ENCODE peak calls at places on chromosome 17, in eight cellular contexts. D is transverse colon; W is astrocyte; S is CD8-positive, alpha-beta memory T cell; M is mesendoderm; U is aorta; E is CD8-positive, alpha-beta T cell; G is Karpas-422. H is an unnamed sample.
A peak's percentile ranks its signal among the peaks of the same experiment; 100 is the strongest.

GRCh38 chr17:1109606-1110523 is 69.9 kb downstream of the ABR start:
- DNase-seq in D (peak; percentile 91), W (no peak), S (no peak), M (peak; percentile 70), U (peak; percentile 74), E (peak; percentile 26), G (peak; percentile 66), H (peak; percentile 98)

GRCh38 chr17:83010323-83011200 is 68.8 kb upstream of the METRNL start:
- DNase-seq in D (no peak), W (peak; percentile 59), S (no peak), M (peak; percentile 20), U (no peak), E (no peak), G (no peak), H (no peak)

GRCh38 chr17:57433396-57433944 is 177.1 kb downstream of the MSI2 start:
- DNase-seq in D (no peak), W (no peak), S (no peak), M (peak; percentile 67), U (no peak), E (no peak), G (no peak), H (no peak)

GRCh38 chr17:32636593-32637218 is 149.9 kb downstream of the CDK5R1 start:
- DNase-seq in D (no peak), W (no peak), S (no peak), M (peak; percentile 33), U (no peak), E (no peak), G (no peak), H (peak; percentile 78)

GRCh38 chr17:204427-205175 is 23.2 kb upstream of the DOC2B start:
- DNase-seq in D (no peak), W (no peak), S (no peak), M (no peak), U (peak; percentile 15), E (no peak), G (no peak), H (no peak)

GRCh38 chr17:29870836-29871430 is 59.1 kb downstream of the SSH2 start:
- DNase-seq in D (no peak), W (no peak), S (no peak), M (no peak), U (no peak), E (no peak), G (no peak), H (no peak)

GRCh38 chr17:16150251-16150859 is 65.0 kb downstream of the NCOR1 start:
- DNase-seq in D (no peak), W (peak; percentile 73), S (no peak), M (no peak), U (no peak), E (no peak), G (no peak), H (no peak)

GRCh38 chr17:20955437-20956323 is 87.1 kb downstream of the USP22 start:
- DNase-seq in D (no peak), W (peak; percentile 10), S (no peak), M (no peak), U (no peak), E (no peak), G (no peak), H (peak; percentile 51)

GRCh38 chr17:10243905-10244844 is 45.8 kb upstream of the GAS7 start:
- DNase-seq in D (no peak), W (no peak), S (no peak), M (no peak), U (no peak), E (no peak), G (no peak), H (no peak)

GRCh38 chr17:15262291-15263205 is 2.6 kb downstream of the PMP22 start:
- DNase-seq in D (peak; percentile 85), W (peak; percentile 85), S (no peak), M (peak; percentile 82), U (peak; percentile 96), E (no peak), G (no peak), H (peak; percentile 91)

GRCh38 chr17:50210249-50211225 is 9.1 kb upstream of the COL1A1 start:
- DNase-seq in D (peak; percentile 65), W (peak; percentile 98), S (no peak), M (peak; percentile 96), U (peak; percentile 93), E (no peak), G (no peak), H (no peak)

GRCh38 chr17:78897639-78897996 is 5.4 kb downstream of the CEP295NL start:
- DNase-seq in D (no peak), W (no peak), S (no peak), M (no peak), U (no peak), E (no peak), G (no peak), H (no peak)

GRCh38 chr17:21041753-21042433 is 918 bp downstream of the USP22 start:
- DNase-seq in D (peak; percentile 87), W (peak; percentile 57), S (peak; percentile 53), M (peak; percentile 96), U (peak; percentile 92), E (peak; percentile 49), G (peak; percentile 91), H (peak; percentile 86)

GRCh38 chr17:83155128-83156081 is 76.0 kb downstream of the METRNL start:
- DNase-seq in D (no peak), W (peak; percentile 14), S (no peak), M (no peak), U (peak; percentile 65), E (no peak), G (no peak), H (no peak)

GRCh38 chr17:50501054-50501453 is 7.2 kb upstream of the MYCBPAP start:
- DNase-seq in D (peak; percentile 33), W (no peak), S (no peak), M (peak; percentile 35), U (peak; percentile 41), E (no peak), G (peak; percentile 75), H (peak; percentile 86)

GRCh38 chr17:43372273-43372911 is 26.4 kb upstream of the ARL4D start:
- DNase-seq in D (peak; percentile 47), W (no peak), S (no peak), M (no peak), U (no peak), E (no peak), G (peak; percentile 79), H (no peak)

DNA sequence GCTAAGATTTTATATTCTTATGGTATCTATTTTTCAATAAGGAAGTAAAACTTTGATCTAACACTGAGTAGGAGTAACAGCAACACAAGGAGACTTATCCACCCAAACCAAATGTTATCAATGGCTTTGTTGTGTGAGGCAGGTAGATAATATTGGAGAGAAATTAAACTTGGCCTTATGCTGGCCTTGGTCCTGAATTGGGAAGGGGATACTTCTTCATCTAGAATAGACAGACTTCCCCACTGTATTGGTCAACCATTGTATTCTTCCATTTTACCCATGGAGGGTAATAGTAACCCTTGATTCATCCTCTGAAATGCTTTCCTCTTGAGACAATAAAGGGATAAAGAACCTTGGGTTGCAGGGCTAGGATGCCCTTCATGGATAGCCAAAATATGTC is 76.3 kb upstream of the ANKFN1 start:
- DNase-seq in D (no peak), W (no peak), S (no peak), M (no peak), U (no peak), E (no peak), G (no peak), H (no peak)
- H3K27ac ChIP-seq in D (no peak overlapping the region), W (no peak overlapping the region), S (no peak overlapping the region), M (no peak overlapping the region), U (no peak overlapping the region), E (no peak overlapping the region), G (no peak overlapping the region), H (no peak overlapping the region)

GRCh38 chr17:8698142-8699050 is 46.2 kb downstream of the CCDC42 start:
- DNase-seq in D (peak; percentile 15), W (peak; percentile 82), S (no peak), M (peak; percentile 69), U (peak; percentile 85), E (no peak), G (no peak), H (no peak)
- H3K4me3 ChIP-seq in D (no peak overlapping the region), W (peak overlapping the region; percentile 24), S (no peak overlapping the region), M (no peak overlapping the region), U (no peak overlapping the region), E (no peak overlapping the region), G (no peak overlapping the region), H (no peak overlapping the region)

GRCh38 chr17:37179893-37180292 is 195.9 kb upstream of the C17orf78 start:
- DNase-seq in D (no peak), W (peak; percentile 76), S (no peak), M (peak; percentile 43), U (no peak), E (no peak), G (no peak), H (no peak)
- H3K27ac ChIP-seq in D (no peak overlapping the region), W (peak overlapping the region; percentile 81), S (no peak overlapping the region), M (no peak overlapping the region), U (no peak overlapping the region), E (no peak overlapping the region), G (no peak overlapping the region), H (no peak overlapping the region)

GRCh38 chr17:48055531-48056245 is 7.5 kb downstream of the NFE2L1 start:
- DNase-seq in D (no peak), W (peak; percentile 30), S (no peak), M (peak; percentile 96), U (no peak), E (no peak), G (peak; percentile 68), H (no peak)
- H3K4me3 ChIP-seq in D (no peak overlapping the region), W (no peak overlapping the region), S (no peak overlapping the region), M (peak overlapping the region; percentile 35), U (no peak overlapping the region), E (no peak overlapping the region), G (no peak overlapping the region), H (no peak overlapping the region)

GRCh38 chr17:40647549-40648325 is at the start of gene SMARCE1:
- DNase-seq in D (peak; percentile 77), W (peak; percentile 71), S (peak; percentile 62), M (peak; percentile 86), U (peak; percentile 75), E (peak; percentile 58), G (peak; percentile 89), H (peak; percentile 88)
- H3K27ac ChIP-seq in D (peak within 1 kb of the TSS; percentile 97), W (peak within 1 kb of the TSS; percentile 98), S (peak within 1 kb of the TSS; percentile 93), M (peak within 1 kb of the TSS; percentile 88), U (peak within 1 kb of the TSS; percentile 89), E (peak within 1 kb of the TSS; percentile 99), G (peak within 1 kb of the TSS; percentile 75), H (peak within 1 kb of the TSS; percentile 97)

H was measured in small intestine.